ENCODE peak calls at places on chromosomes 3 and 15, in five cellular contexts. C is transverse colon, J is tibial nerve, H is vagina, B is adrenal gland. Y is an unnamed sample.

GRCh38 chr3:184129012-184129411 is 6.1 kb upstream of the EIF2B5 start:
- DNase-seq in J (no peak), B (peak; percentile 36), C (no peak), H (no peak), Y (no peak)

GRCh38 chr3:126704494-126705214 is 614 bp downstream of the CHCHD6 start:
- DNase-seq in H (no peak), J (no peak), B (no peak), C (no peak), Y (no peak)

GRCh38 chr15:84748274-84749110 is at the start of gene ZNF592:
- DNase-seq in J (peak; percentile 65), C (peak; percentile 89), B (peak; percentile 85), H (no peak), Y (peak; percentile 83)

GRCh38 chr3:62084558-62084957 is 288.8 kb downstream of the FEZF2 start:
- DNase-seq in J (no peak), H (no peak), C (no peak), B (no peak), Y (no peak)

GRCh38 chr3:23490459-23490858 is 287.3 kb downstream of the UBE2E2 start:
- DNase-seq in J (no peak), H (no peak), B (no peak), C (no peak), Y (no peak)

GRCh38 chr15:41544650-41545015 is 576 bp upstream of the RPAP1 start:
- DNase-seq in J (no peak), B (no peak), H (no peak), C (peak; percentile 31), Y (peak; percentile 54)

GRCh38 chr3:4163006-4163405 is 140.2 kb upstream of the SETMAR start:
- DNase-seq in H (no peak), J (no peak), B (no peak), C (no peak), Y (no peak)

GRCh38 chr15:78070049-78070698 is 7.3 kb downstream of the TBC1D2B start:
- DNase-seq in H (no peak), J (no peak), C (peak; percentile 56), B (peak; percentile 44), Y (no peak)

GRCh38 chr3:11201246-11202024 is 47.1 kb downstream of the HRH1 start:
- DNase-seq in J (no peak), B (no peak), C (peak; percentile 17), H (no peak), Y (no peak)

GRCh38 chr15:98907921-98908490 is 99.6 kb downstream of the PGPEP1L start:
- DNase-seq in C (no peak), B (no peak), J (no peak), H (no peak), Y (no peak)

GRCh38 chr15:98906712-98907083 is 100.9 kb downstream of the PGPEP1L start:
- DNase-seq in C (no peak), J (no peak), H (no peak), B (no peak), Y (no peak)

GRCh38 chr15:98904466-98905048 is 103.0 kb downstream of the PGPEP1L start:
- DNase-seq in H (peak; percentile 83), C (peak; percentile 22), J (no peak), B (peak; percentile 63), Y (no peak)

GRCh38 chr15:98903377-98904018 is 104.1 kb downstream of the PGPEP1L start:
- DNase-seq in C (no peak), J (no peak), H (no peak), B (no peak), Y (no peak)

GRCh38 chr15:98905981-98906711 is 101.4 kb downstream of the PGPEP1L start:
- DNase-seq in H (peak; percentile 84), J (no peak), B (no peak), C (no peak), Y (no peak)
- H3K27ac ChIP-seq in H (peak overlapping the region; percentile 33), J (no peak overlapping the region), B (no peak overlapping the region), C (no peak overlapping the region), Y (no peak overlapping the region)

DNA sequence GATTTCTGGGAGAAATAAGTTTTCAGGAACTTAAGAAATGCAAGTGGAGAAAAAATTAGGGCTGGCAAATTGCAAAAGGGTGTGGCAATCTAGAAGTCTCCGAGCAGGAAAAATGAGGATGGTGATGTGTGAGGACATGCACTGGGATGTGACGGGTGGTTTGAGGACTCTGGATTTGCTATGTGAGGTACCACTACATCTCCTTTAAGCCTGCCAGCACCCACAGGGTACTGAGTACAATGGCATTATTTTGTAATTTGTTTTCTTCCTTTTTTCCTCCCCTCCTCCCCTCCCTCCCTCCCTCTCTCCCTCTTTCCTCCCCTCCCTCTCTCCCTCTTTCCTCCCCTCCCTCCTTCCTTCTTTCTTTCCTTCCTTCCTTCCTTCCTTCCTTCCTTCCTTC is 237.5 kb downstream of the GAP43 start:
- DNase-seq in H (no peak), B (no peak), J (no peak), C (no peak), Y (no peak)
- H3K4me1 ChIP-seq in H (no peaks in the 10 kb centered on the region), B (no peaks in the 10 kb centered on the region), J (no peaks in the 10 kb centered on the region), C (no peaks in the 10 kb centered on the region), Y (no peaks in the 10 kb centered on the region)

GRCh38 chr3:42600958-42601675 is 631 bp downstream of the NKTR start:
- DNase-seq in H (peak; percentile 92), C (peak; percentile 72), J (peak; percentile 33), B (peak; percentile 72), Y (peak; percentile 43)
- TF ChIP-seq POLR2A in H (peak; percentile 10), C (no peak), J (no peak), B (no peak), Y (no peak)

DNA sequence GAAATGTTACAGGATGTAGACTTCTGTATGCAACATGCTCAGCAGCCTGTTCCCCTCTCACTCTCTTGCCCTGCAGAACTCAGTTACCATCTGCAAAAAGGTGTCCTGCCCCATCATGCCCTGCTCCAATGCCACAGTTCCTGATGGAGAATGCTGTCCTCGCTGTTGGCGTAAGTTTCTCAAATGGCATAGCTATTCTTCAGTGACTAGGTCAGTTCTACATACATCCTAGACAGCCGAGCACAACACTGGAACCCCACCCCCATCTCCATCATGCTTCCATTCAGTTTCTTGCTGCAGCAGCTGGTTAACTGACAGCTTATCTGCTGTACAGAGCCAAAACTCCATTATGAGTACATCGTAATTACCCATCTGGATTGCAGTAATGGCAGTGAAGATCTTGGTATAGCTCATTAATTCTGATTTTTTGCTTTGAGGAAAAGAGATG is 4.5 kb downstream of the THBS1 start:
- DNase-seq in C (peak; percentile 13), H (no peak), B (no peak), J (no peak), Y (no peak)
- H3K27ac ChIP-seq in C (peak overlapping the region; percentile 94), H (no peak overlapping the region), B (no peak overlapping the region), J (peak overlapping the region; percentile 40), Y (no peak overlapping the region)

DNA sequence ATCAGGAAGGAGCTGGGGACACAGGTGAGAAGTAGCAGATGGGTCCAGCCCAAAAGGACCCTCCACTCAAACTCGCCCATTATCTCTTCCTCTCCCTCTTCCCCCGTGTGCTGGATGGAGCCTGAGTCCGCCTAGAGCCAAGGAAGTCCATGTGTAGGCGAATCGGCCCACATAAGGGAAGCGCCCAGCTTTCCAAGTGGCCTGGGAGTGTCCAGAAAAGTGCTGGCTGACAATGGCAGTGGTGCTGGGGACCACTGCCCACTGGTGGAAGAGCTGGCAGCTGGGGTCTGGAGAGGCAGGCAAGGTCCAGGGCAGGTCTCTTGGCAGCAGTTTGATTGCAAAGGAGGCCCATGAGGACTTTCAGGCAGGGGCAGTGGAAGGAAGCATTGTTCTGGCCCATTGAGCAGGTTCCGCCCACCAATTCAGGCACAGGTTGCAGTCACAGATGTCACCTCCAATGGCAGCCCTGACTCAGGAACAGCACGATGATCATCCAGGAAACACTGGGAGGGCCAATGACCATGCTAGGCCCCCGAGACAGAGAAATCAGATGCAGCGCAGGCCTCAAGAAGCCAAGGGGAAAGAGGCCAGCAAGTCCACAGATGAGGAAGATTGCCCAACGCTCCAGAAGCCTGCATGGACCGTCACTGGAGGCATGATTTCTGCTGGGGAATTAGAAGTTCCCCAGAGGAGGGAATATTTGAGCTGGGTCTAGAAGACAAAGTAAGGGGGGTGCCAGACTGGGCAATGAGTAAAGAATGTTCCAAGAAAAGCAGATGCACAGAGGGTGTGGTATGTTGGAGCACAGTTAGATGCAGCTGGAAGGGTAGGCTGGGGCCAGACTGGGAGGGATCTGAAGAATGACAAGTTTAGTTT is 3.0 kb downstream of the MFGE8 start:
- DNase-seq in H (no peak), J (no peak), C (no peak), B (no peak), Y (peak; percentile 81)
- H3K4me1 ChIP-seq in H (peaks cover 72% of the 10 kb centered on the region), J (no peaks in the 10 kb centered on the region), C (no peaks in the 10 kb centered on the region), B (no peaks in the 10 kb centered on the region), Y (peaks cover 61% of the 10 kb centered on the region)

DNA sequence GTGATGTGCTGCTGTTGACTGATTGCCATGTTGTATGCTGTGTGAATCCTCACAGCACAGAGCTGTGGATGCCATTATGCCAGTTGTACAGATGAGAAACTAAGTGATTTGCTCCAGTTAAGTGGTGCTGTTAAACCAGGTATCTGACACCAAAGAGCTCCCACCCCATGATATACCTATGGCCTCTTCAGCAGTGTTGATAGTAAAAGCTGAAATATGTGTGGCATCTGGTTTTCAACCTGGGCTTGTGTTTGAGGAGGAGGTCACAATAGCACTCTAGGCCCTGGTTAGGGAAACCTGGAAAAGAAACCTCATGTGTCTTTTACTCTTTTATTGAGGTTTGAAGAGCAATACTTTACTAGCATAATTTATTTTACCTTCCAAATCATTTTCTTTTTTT is 21.4 kb downstream of the RAD54L2 start:
- DNase-seq in J (no peak), C (no peak), B (no peak), H (no peak), Y (no peak)
- TF ChIP-seq POLR2A in J (no peak), C (no peak), B (no peak), H (no peak), Y (no peak)

GRCh38 chr15:99683000-99683670 is 50.1 kb downstream of the LYSMD4 start:
- DNase-seq in J (no peak), C (no peak), H (no peak), B (no peak), Y (no peak)
- H3K27ac ChIP-seq in J (no peak overlapping the region), C (no peak overlapping the region), H (peak overlapping the region; percentile 36), B (no peak overlapping the region), Y (peak overlapping the region; percentile 65)

GRCh38 chr3:12995389-12996180 is 77.6 kb downstream of the IQSEC1 start:
- DNase-seq in B (peak; percentile 62), C (peak; percentile 7), H (no peak), J (no peak), Y (no peak)
- H3K4me1 ChIP-seq in B (peaks cover 36% of the 10 kb centered on the region), C (peaks cover 5% of the 10 kb centered on the region), H (peaks cover 26% of the 10 kb centered on the region), J (no peaks in the 10 kb centered on the region), Y (peaks cover 15% of the 10 kb centered on the region)